ENCODE peak calls at places on chromosomes 5 and 9, in nine cellular contexts. S is omental fat pad; D is fibroblast of lung; B is osteocyte; C is ovary; J is putamen; M is pancreas; Q is mesendoderm; I is stimulated activated CD4-positive, alpha-beta T cell treated with anti-CD3 and anti-CD28 coated beads, Interleukin-1b, Interleukin-23, amount 100 ng/mL, for 24 hours. G is an unnamed sample.

GRCh38 chr9:37913480-37914153 is 9.7 kb upstream of the SLC25A51 start:
- DNase-seq in C (peak), M (peak), B (peak), Q (peak), D (peak), S (peak), J (peak), I (peak), G (peak)

GRCh38 chr5:115366223-115366622 is 69.8 kb upstream of the CCDC112 start:
- DNase-seq in B (no peak), S (no peak), I (no peak), J (no peak), C (no peak), Q (peak), M (no peak), D (peak), G (no peak)

GRCh38 chr9:100219347-100219746 is 120.3 kb downstream of the INVS start:
- DNase-seq in S (no peak), Q (no peak), C (no peak), J (no peak), I (no peak), M (no peak), D (no peak), B (no peak), G (no peak)

GRCh38 chr9:16459421-16460148 is 410.9 kb downstream of the BNC2 start:
- DNase-seq in I (no peak), B (no peak), J (no peak), D (peak), M (no peak), Q (peak), S (no peak), C (no peak), G (no peak)

GRCh38 chr9:4603830-4604229 is 58.3 kb upstream of the PLPP6 start:
- DNase-seq in S (no peak), D (no peak), B (no peak), J (no peak), I (no peak), M (no peak), C (no peak), Q (no peak), G (no peak)

GRCh38 chr9:35675732-35676392 is 2.1 kb downstream of the CA9 start:
- DNase-seq in Q (peak), S (no peak), J (no peak), M (no peak), C (peak), D (no peak), B (peak), I (no peak), G (no peak)

GRCh38 chr5:80243567-80243966 is 12.3 kb downstream of the SERINC5 start:
- DNase-seq in C (no peak), I (no peak), D (no peak), Q (no peak), B (no peak), J (no peak), S (no peak), M (no peak), G (no peak)

GRCh38 chr9:4740373-4740622 is 704 bp downstream of the AK3 start:
- DNase-seq in B (no peak), S (no peak), C (no peak), M (no peak), Q (no peak), D (no peak), J (peak), I (no peak), G (no peak)

GRCh38 chr9:93661591-93661990 is 85.2 kb downstream of the PHF2 start:
- DNase-seq in C (no peak), I (no peak), Q (no peak), S (no peak), J (no peak), M (no peak), D (no peak), B (no peak), G (no peak)

GRCh38 chr5:1048162-1048721 is 39.6 kb downstream of the NKD2 start:
- DNase-seq in J (no peak), M (no peak), C (no peak), D (no peak), S (no peak), B (no peak), Q (no peak), I (no peak), G (no peak)

GRCh38 chr5:150107909-150108447 is 21.6 kb upstream of the CSF1R start:
- DNase-seq in S (no peak), B (no peak), C (peak), Q (peak), I (no peak), M (no peak), J (no peak), D (peak), G (no peak)

GRCh38 chr5:4781312-4781711 is 358.8 kb upstream of the ADAMTS16 start:
- DNase-seq in C (no peak), D (no peak), I (no peak), M (no peak), J (no peak), B (no peak), S (no peak), Q (no peak), G (no peak)

GRCh38 chr5:139394123-139394653 is 716 bp downstream of the PROB1 start:
- DNase-seq in S (no peak), J (no peak), D (no peak), Q (peak), C (peak), I (no peak), M (peak), B (no peak), G (peak)

GRCh38 chr5:1554410-1554967 is 30.7 kb upstream of the LPCAT1 start:
- DNase-seq in D (no peak), Q (no peak), M (no peak), C (no peak), J (no peak), S (no peak), B (peak), I (no peak), G (no peak)

GRCh38 chr9:88388886-88389617 is 808 bp downstream of the SPIN1 start:
- DNase-seq in M (no peak), J (peak), S (peak), B (peak), I (peak), D (peak), Q (peak), C (peak), G (peak)

GRCh38 chr9:694499-695154 is 146.9 kb upstream of the DMRT1 start:
- DNase-seq in M (no peak), S (no peak), Q (no peak), B (peak), J (peak), I (no peak), C (no peak), D (peak), G (peak)

GRCh38 chr5:111931658-111932057 is 174.7 kb upstream of the NREP start:
- DNase-seq in J (no peak), B (no peak), I (no peak), M (no peak), Q (no peak), C (no peak), S (no peak), D (peak), G (no peak)

GRCh38 chr9:29882767-29883166 is 2309.5 kb upstream of the C9orf72 start:
- DNase-seq in J (no peak), B (no peak), I (no peak), D (no peak), Q (no peak), S (no peak), M (no peak), C (no peak), G (no peak)

GRCh38 chr9:112618385-112619001 is 99.4 kb downstream of the INIP start:
- DNase-seq in D (no peak), C (no peak), J (no peak), Q (no peak), M (no peak), I (no peak), B (no peak), S (no peak), G (no peak)

GRCh38 chr9:106077731-106078130 is 383.4 kb downstream of the TMEM38B start:
- DNase-seq in D (no peak), I (no peak), B (no peak), J (peak), Q (no peak), S (no peak), M (no peak), C (no peak), G (no peak)

GRCh38 chr5:76958976-76959767 is 6.3 kb downstream of the CRHBP start:
- DNase-seq in J (no peak), C (no peak), Q (peak), M (no peak), D (peak), S (no peak), B (no peak), I (no peak), G (no peak)

GRCh38 chr9:137168575-137168906 is 1.3 kb downstream of the LRRC26 start:
- DNase-seq in B (no peak), I (no peak), J (no peak), Q (no peak), M (no peak), C (no peak), D (no peak), S (no peak), G (no peak)

GRCh38 chr5:158635565-158635964 is 464.2 kb downstream of the EBF1 start:
- DNase-seq in Q (no peak), M (no peak), B (no peak), C (no peak), J (no peak), S (no peak), I (no peak), D (no peak), G (no peak)

GRCh38 chr9:105950894-105951293 is 256.6 kb downstream of the TMEM38B start:
- DNase-seq in J (no peak), M (no peak), S (no peak), B (no peak), Q (no peak), D (no peak), I (no peak), C (no peak), G (no peak)

GRCh38 chr9:91803143-91803940 is 146.7 kb downstream of the ROR2 start:
- DNase-seq in I (no peak), M (no peak), D (peak), Q (no peak), J (no peak), C (no peak), B (no peak), S (no peak), G (peak)

GRCh38 chr5:164713682-164714081 is 1208.3 kb downstream of the MAT2B start:
- DNase-seq in B (no peak), Q (no peak), I (no peak), J (no peak), D (no peak), C (no peak), S (no peak), M (no peak), G (no peak)